ENCODE peak calls at places on chromosomes 11 and 22, in seven cellular contexts. One of them, this sample, is unnamed.

GRCh38 chr22:44181033-44181911 is 547 bp downstream of the PARVG start:
- DNase-seq in GM12878: no peak
- DNase-seq in H1: no peak
- DNase-seq in HepG2: no peak
- DNase-seq in HCT116: no peak
- DNase-seq in SK-N-SH: no peak
- DNase-seq in K562: no peak
- DNase-seq in this sample: no peak

GRCh38 chr11:10396771-10397170 is 58.3 kb upstream of the AMPD3 start:
- DNase-seq in GM12878: no peak
- DNase-seq in H1: peak; percentile 26
- DNase-seq in HepG2: no peak
- DNase-seq in HCT116: no peak
- DNase-seq in SK-N-SH: no peak
- DNase-seq in K562: no peak
- DNase-seq in this sample: no peak

GRCh38 chr11:85307381-85307780 is 319.8 kb downstream of the DLG2 start:
- DNase-seq in GM12878: no peak
- DNase-seq in H1: no peak
- DNase-seq in HepG2: no peak
- DNase-seq in HCT116: no peak
- DNase-seq in SK-N-SH: no peak
- DNase-seq in K562: no peak
- DNase-seq in this sample: no peak

GRCh38 chr11:105100206-105100605 is 39.4 kb downstream of the CARD18 start:
- DNase-seq in GM12878: no peak
- DNase-seq in H1: no peak
- DNase-seq in HepG2: no peak
- DNase-seq in HCT116: no peak
- DNase-seq in SK-N-SH: no peak
- DNase-seq in K562: no peak
- DNase-seq in this sample: peak; percentile 13

GRCh38 chr11:17313349-17314231 is 37.1 kb downstream of the NUCB2 start:
- DNase-seq in GM12878: no peak
- DNase-seq in H1: no peak
- DNase-seq in HepG2: no peak
- DNase-seq in HCT116: no peak
- DNase-seq in SK-N-SH: no peak
- DNase-seq in K562: no peak
- DNase-seq in this sample: no peak

GRCh38 chr11:7643323-7643722 is 30.0 kb downstream of the CYB5R2 start:
- DNase-seq in GM12878: no peak
- DNase-seq in H1: no peak
- DNase-seq in HepG2: no peak
- DNase-seq in HCT116: no peak
- DNase-seq in SK-N-SH: no peak
- DNase-seq in K562: no peak
- DNase-seq in this sample: no peak

GRCh38 chr22:20384865-20385264 is 9.1 kb upstream of the ZNF74 start:
- DNase-seq in GM12878: no peak
- DNase-seq in H1: no peak
- DNase-seq in HepG2: no peak
- DNase-seq in HCT116: no peak
- DNase-seq in SK-N-SH: no peak
- DNase-seq in K562: no peak
- DNase-seq in this sample: no peak

GRCh38 chr11:70348191-70348590 is 50.1 kb upstream of the CTTN start:
- DNase-seq in GM12878: no peak
- DNase-seq in H1: no peak
- DNase-seq in HepG2: no peak
- DNase-seq in HCT116: no peak
- DNase-seq in SK-N-SH: no peak
- DNase-seq in K562: no peak
- DNase-seq in this sample: no peak

GRCh38 chr11:118792642-118793124 is 1.7 kb upstream of the DDX6 start:
- DNase-seq in GM12878: peak; percentile 91
- DNase-seq in H1: peak; percentile 63
- DNase-seq in HepG2: peak; percentile 92
- DNase-seq in HCT116: peak; percentile 91
- DNase-seq in SK-N-SH: peak; percentile 83
- DNase-seq in K562: peak; percentile 68
- DNase-seq in this sample: peak; percentile 74

GRCh38 chr11:131353761-131354160 is 16.7 kb upstream of the NTM start:
- DNase-seq in GM12878: no peak
- DNase-seq in H1: no peak
- DNase-seq in HepG2: no peak
- DNase-seq in HCT116: no peak
- DNase-seq in SK-N-SH: no peak
- DNase-seq in K562: no peak
- DNase-seq in this sample: no peak

GRCh38 chr11:73176145-73176891 is 34.2 kb upstream of the FCHSD2 start:
- DNase-seq in GM12878: no peak
- DNase-seq in H1: no peak
- DNase-seq in HepG2: peak; percentile 80
- DNase-seq in HCT116: no peak
- DNase-seq in SK-N-SH: no peak
- DNase-seq in K562: no peak
- DNase-seq in this sample: no peak

GRCh38 chr11:121829159-121829643 is 286.8 kb downstream of the BLID start:
- DNase-seq in GM12878: no peak
- DNase-seq in H1: no peak
- DNase-seq in HepG2: no peak
- DNase-seq in HCT116: peak; percentile 21
- DNase-seq in SK-N-SH: no peak
- DNase-seq in K562: no peak
- DNase-seq in this sample: no peak

GRCh38 chr22:35656284-35656752 is 8.1 kb downstream of the APOL6 start:
- DNase-seq in GM12878: no peak
- DNase-seq in H1: no peak
- DNase-seq in HepG2: no peak
- DNase-seq in HCT116: no peak
- DNase-seq in SK-N-SH: peak; percentile 66
- DNase-seq in K562: no peak
- DNase-seq in this sample: no peak

GRCh38 chr11:99739464-99740089 is 718.8 kb downstream of the CNTN5 start:
- DNase-seq in GM12878: no peak
- DNase-seq in H1: no peak
- DNase-seq in HepG2: peak; percentile 17
- DNase-seq in HCT116: no peak
- DNase-seq in SK-N-SH: peak; percentile 51
- DNase-seq in K562: peak; percentile 11
- DNase-seq in this sample: peak; percentile 69

GRCh38 chr22:50268655-50269113 is 1.5 kb downstream of the MAPK11 start:
- DNase-seq in GM12878: no peak
- DNase-seq in H1: no peak
- DNase-seq in HepG2: no peak
- DNase-seq in HCT116: no peak
- DNase-seq in SK-N-SH: no peak
- DNase-seq in K562: no peak
- DNase-seq in this sample: peak; percentile 73

GRCh38 chr11:27701262-27702105 is 1.2 kb upstream of the BDNF start:
- DNase-seq in GM12878: no peak
- DNase-seq in H1: no peak
- DNase-seq in HepG2: no peak
- DNase-seq in HCT116: no peak
- DNase-seq in SK-N-SH: peak; percentile 38
- DNase-seq in K562: no peak
- DNase-seq in this sample: no peak

GRCh38 chr11:44110231-44110679 is 14.8 kb downstream of the EXT2 start:
- DNase-seq in GM12878: no peak
- DNase-seq in H1: peak; percentile 71
- DNase-seq in HepG2: peak; percentile 47
- DNase-seq in HCT116: no peak
- DNase-seq in SK-N-SH: peak; percentile 65
- DNase-seq in K562: peak; percentile 60
- DNase-seq in this sample: peak; percentile 43

GRCh38 chr11:117219455-117219854 is 12.4 kb downstream of the PCSK7 start:
- DNase-seq in GM12878: no peak
- DNase-seq in H1: no peak
- DNase-seq in HepG2: no peak
- DNase-seq in HCT116: no peak
- DNase-seq in SK-N-SH: no peak
- DNase-seq in K562: no peak
- DNase-seq in this sample: no peak

GRCh38 chr11:117219995-117220394 is 11.9 kb downstream of the PCSK7 start:
- DNase-seq in GM12878: no peak
- DNase-seq in H1: no peak
- DNase-seq in HepG2: no peak
- DNase-seq in HCT116: no peak
- DNase-seq in SK-N-SH: no peak
- DNase-seq in K562: no peak
- DNase-seq in this sample: no peak

GRCh38 chr11:117218133-117218915 is 13.5 kb downstream of the PCSK7 start:
- DNase-seq in GM12878: no peak
- DNase-seq in H1: no peak
- DNase-seq in HepG2: no peak
- DNase-seq in HCT116: no peak
- DNase-seq in SK-N-SH: no peak
- DNase-seq in K562: no peak
- DNase-seq in this sample: no peak

GRCh38 chr11:117217685-117218084 is 14.2 kb downstream of the PCSK7 start:
- DNase-seq in GM12878: no peak
- DNase-seq in H1: no peak
- DNase-seq in HepG2: no peak
- DNase-seq in HCT116: no peak
- DNase-seq in SK-N-SH: no peak
- DNase-seq in K562: no peak
- DNase-seq in this sample: no peak

GRCh38 chr11:117219001-117219400 is 12.9 kb downstream of the PCSK7 start:
- DNase-seq in GM12878: no peak
- DNase-seq in H1: no peak
- DNase-seq in HepG2: no peak
- DNase-seq in HCT116: no peak
- DNase-seq in SK-N-SH: no peak
- DNase-seq in K562: no peak
- DNase-seq in this sample: no peak
- TF ChIP-seq JUND in GM12878: no peak
- TF ChIP-seq JUND in H1: no peak
- TF ChIP-seq JUND in HepG2: no peak
- TF ChIP-seq JUND in HCT116: no peak
- TF ChIP-seq JUND in SK-N-SH: no peak
- TF ChIP-seq JUND in K562: no peak
- TF ChIP-seq JUND in this sample: no peak

GRCh38 chr11:65366340-65366773 is 11.8 kb downstream of the TIGD3 start:
- DNase-seq in GM12878: no peak
- DNase-seq in H1: no peak
- DNase-seq in HepG2: peak; percentile 84
- DNase-seq in HCT116: peak; percentile 67
- DNase-seq in SK-N-SH: peak; percentile 89
- DNase-seq in K562: peak; percentile 70
- DNase-seq in this sample: peak; percentile 93
- TF ChIP-seq JUND in GM12878: no peak
- TF ChIP-seq JUND in H1: no peak
- TF ChIP-seq JUND in HepG2: no peak
- TF ChIP-seq JUND in HCT116: no peak
- TF ChIP-seq JUND in SK-N-SH: no peak
- TF ChIP-seq JUND in K562: no peak
- TF ChIP-seq JUND in this sample: no peak

DNA sequence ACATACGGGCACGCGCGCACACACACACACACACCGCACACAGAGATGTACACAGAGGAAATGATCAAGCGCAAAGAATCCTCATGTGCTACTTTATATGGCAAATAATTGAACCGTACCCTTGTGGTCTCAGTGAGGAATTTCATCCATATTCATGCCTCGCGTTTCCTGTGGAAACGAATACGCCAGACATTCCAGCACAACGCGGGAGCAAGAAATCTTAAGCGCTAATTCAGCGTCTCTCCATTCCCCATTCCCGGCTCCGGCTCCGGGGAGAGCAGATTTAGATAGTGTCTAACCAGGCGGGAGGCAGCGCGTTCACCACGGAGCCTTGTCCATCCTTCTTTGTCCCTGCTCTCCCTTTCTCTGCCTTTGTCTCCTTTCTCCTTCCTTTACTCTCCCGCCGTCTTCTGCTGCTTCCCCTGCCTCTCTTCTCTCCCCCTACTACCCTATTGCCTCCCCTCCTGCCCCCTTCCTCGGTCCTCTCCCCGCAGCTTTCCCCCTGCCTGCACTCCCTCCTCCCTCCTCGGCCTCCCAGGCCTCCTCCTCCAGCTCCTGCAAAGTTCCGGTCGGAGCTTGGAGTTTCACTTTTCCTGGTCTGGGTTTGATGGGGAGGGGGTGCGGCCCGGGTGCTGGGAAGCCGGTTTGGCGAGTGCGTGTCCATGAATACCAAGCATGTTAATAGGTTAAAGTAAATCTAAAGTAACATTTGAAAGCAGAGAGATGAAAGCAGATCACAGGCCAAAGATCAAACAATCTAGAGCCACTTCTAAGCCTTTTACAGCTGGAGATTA is 579.3 kb downstream of the BUD13 start:
- DNase-seq in GM12878: no peak
- DNase-seq in H1: peak; percentile 71
- DNase-seq in HepG2: peak; percentile 17
- DNase-seq in HCT116: no peak
- DNase-seq in SK-N-SH: peak; percentile 66
- DNase-seq in K562: no peak
- DNase-seq in this sample: peak; percentile 75
- TF ChIP-seq JUND in GM12878: no peak
- TF ChIP-seq JUND in H1: no peak
- TF ChIP-seq JUND in HepG2: no peak
- TF ChIP-seq JUND in HCT116: no peak
- TF ChIP-seq JUND in SK-N-SH: no peak
- TF ChIP-seq JUND in K562: no peak
- TF ChIP-seq JUND in this sample: no peak

GRCh38 chr22:49157529-49158339 is 669.9 kb downstream of the BRD1 start:
- DNase-seq in GM12878: no peak
- DNase-seq in H1: no peak
- DNase-seq in HepG2: no peak
- DNase-seq in HCT116: no peak
- DNase-seq in SK-N-SH: no peak
- DNase-seq in K562: no peak
- DNase-seq in this sample: no peak

GRCh38 chr22:49155039-49155808 is 672.4 kb downstream of the BRD1 start:
- DNase-seq in GM12878: no peak
- DNase-seq in H1: no peak
- DNase-seq in HepG2: no peak
- DNase-seq in HCT116: no peak
- DNase-seq in SK-N-SH: no peak
- DNase-seq in K562: no peak
- DNase-seq in this sample: no peak

GRCh38 chr22:49156662-49157285 is 670.9 kb downstream of the BRD1 start:
- DNase-seq in GM12878: no peak
- DNase-seq in H1: no peak
- DNase-seq in HepG2: no peak
- DNase-seq in HCT116: no peak
- DNase-seq in SK-N-SH: peak; percentile 57
- DNase-seq in K562: no peak
- DNase-seq in this sample: peak; percentile 4

GRCh38 chr22:49154433-49154832 is 673.2 kb downstream of the BRD1 start:
- DNase-seq in GM12878: no peak
- DNase-seq in H1: no peak
- DNase-seq in HepG2: no peak
- DNase-seq in HCT116: no peak
- DNase-seq in SK-N-SH: no peak
- DNase-seq in K562: no peak
- DNase-seq in this sample: no peak

GRCh38 chr22:49155809-49156580 is 671.7 kb downstream of the BRD1 start:
- DNase-seq in GM12878: no peak
- DNase-seq in H1: no peak
- DNase-seq in HepG2: no peak
- DNase-seq in HCT116: no peak
- DNase-seq in SK-N-SH: peak; percentile 54
- DNase-seq in K562: no peak
- DNase-seq in this sample: no peak
- TF ChIP-seq JUND in GM12878: no peak
- TF ChIP-seq JUND in H1: no peak
- TF ChIP-seq JUND in HepG2: no peak
- TF ChIP-seq JUND in HCT116: no peak
- TF ChIP-seq JUND in SK-N-SH: no peak
- TF ChIP-seq JUND in K562: no peak
- TF ChIP-seq JUND in this sample: no peak

GRCh38 chr11:14273885-14274284 is 85.1 kb downstream of the RRAS2 start:
- DNase-seq in GM12878: no peak
- DNase-seq in H1: no peak
- DNase-seq in HepG2: no peak
- DNase-seq in HCT116: no peak
- DNase-seq in SK-N-SH: no peak
- DNase-seq in K562: no peak
- DNase-seq in this sample: no peak
- TF ChIP-seq JUND in GM12878: no peak
- TF ChIP-seq JUND in H1: no peak
- TF ChIP-seq JUND in HepG2: no peak
- TF ChIP-seq JUND in HCT116: no peak
- TF ChIP-seq JUND in SK-N-SH: no peak
- TF ChIP-seq JUND in K562: no peak
- TF ChIP-seq JUND in this sample: no peak